ENCODE peak calls at places on chromosomes 3 and 15, in seven cellular contexts. One of them, this sample, is unnamed.

GRCh38 chr3:184336484-184337230 is 743 bp upstream of the FAM131A start:
- DNase-seq in body of pancreas: no peak
- DNase-seq in lower lobe of right lung: no peak
- DNase-seq in A549: peak; percentile 56
- DNase-seq in left lung: peak; percentile 72
- DNase-seq in HCT116: no peak
- DNase-seq in sigmoid colon: peak; percentile 74
- DNase-seq in this sample: peak; percentile 43

GRCh38 chr3:38707730-38708129 is 58.2 kb upstream of the SCN5A start:
- DNase-seq in body of pancreas: no peak
- DNase-seq in lower lobe of right lung: no peak
- DNase-seq in A549: peak; percentile 6
- DNase-seq in left lung: no peak
- DNase-seq in HCT116: no peak
- DNase-seq in sigmoid colon: no peak
- DNase-seq in this sample: no peak

GRCh38 chr3:30511524-30512278 is 94.7 kb upstream of the TGFBR2 start:
- DNase-seq in body of pancreas: no peak
- DNase-seq in lower lobe of right lung: peak; percentile 52
- DNase-seq in A549: peak; percentile 92
- DNase-seq in left lung: peak; percentile 43
- DNase-seq in HCT116: no peak
- DNase-seq in sigmoid colon: no peak
- DNase-seq in this sample: no peak

GRCh38 chr3:50554553-50554952 is 13.0 kb downstream of the C3orf18 start:
- DNase-seq in body of pancreas: no peak
- DNase-seq in lower lobe of right lung: no peak
- DNase-seq in A549: no peak
- DNase-seq in left lung: no peak
- DNase-seq in HCT116: no peak
- DNase-seq in sigmoid colon: no peak
- DNase-seq in this sample: no peak

GRCh38 chr15:75945953-75946352 is 42.3 kb downstream of the FBXO22 start:
- DNase-seq in body of pancreas: no peak
- DNase-seq in lower lobe of right lung: no peak
- DNase-seq in A549: no peak
- DNase-seq in left lung: no peak
- DNase-seq in HCT116: no peak
- DNase-seq in sigmoid colon: no peak
- DNase-seq in this sample: no peak

GRCh38 chr3:194680888-194681615 is 4.6 kb upstream of the FAM43A start:
- DNase-seq in body of pancreas: no peak
- DNase-seq in lower lobe of right lung: no peak
- DNase-seq in A549: no peak
- DNase-seq in left lung: no peak
- DNase-seq in HCT116: no peak
- DNase-seq in sigmoid colon: no peak
- DNase-seq in this sample: no peak

GRCh38 chr3:120683213-120683612 is 1.2 kb upstream of the HGD start:
- DNase-seq in body of pancreas: peak; percentile 48
- DNase-seq in lower lobe of right lung: no peak
- DNase-seq in A549: no peak
- DNase-seq in left lung: no peak
- DNase-seq in HCT116: no peak
- DNase-seq in sigmoid colon: no peak
- DNase-seq in this sample: no peak

GRCh38 chr3:183265157-183265642 is 12.1 kb downstream of the B3GNT5 start:
- DNase-seq in body of pancreas: no peak
- DNase-seq in lower lobe of right lung: no peak
- DNase-seq in A549: no peak
- DNase-seq in left lung: no peak
- DNase-seq in HCT116: no peak
- DNase-seq in sigmoid colon: peak; percentile 68
- DNase-seq in this sample: peak; percentile 67

GRCh38 chr15:80587816-80588456 is 107.2 kb upstream of the ABHD17C start:
- DNase-seq in body of pancreas: no peak
- DNase-seq in lower lobe of right lung: no peak
- DNase-seq in A549: no peak
- DNase-seq in left lung: no peak
- DNase-seq in HCT116: no peak
- DNase-seq in sigmoid colon: peak; percentile 8
- DNase-seq in this sample: no peak

GRCh38 chr15:77840962-77841361 is 208.2 kb upstream of the LINGO1 start:
- DNase-seq in body of pancreas: no peak
- DNase-seq in lower lobe of right lung: peak; percentile 34
- DNase-seq in A549: peak; percentile 38
- DNase-seq in left lung: no peak
- DNase-seq in HCT116: no peak
- DNase-seq in sigmoid colon: no peak
- DNase-seq in this sample: no peak

This sample was measured in SHP77.